ENCODE peak calls at places on chromosomes 13 and 19, in ten cellular contexts. F is fibroblast of lung; I is nucleus accumbens; G is GM23248; K is fibroblast of the aortic adventitia; H is epithelial cell of esophagus; Y is ELF-1; A is fibroblast of pulmonary artery; C is NK-92 treated with Interleukin-12 subunit alpha and Interleukin-12 subunit beta, amount 100 ng/mL, for 24 hours; U is left colon. P is an unnamed sample.

GRCh38 chr19:6677924-6678689 is 8.1 kb upstream of the TNFSF14 start:
- DNase-seq in F (no peak), H (peak), K (no peak), A (peak), I (no peak), G (peak), U (no peak), Y (peak), C (no peak), P (no peak)

GRCh38 chr19:2122251-2122650 is 25.5 kb downstream of the IZUMO4 start:
- DNase-seq in K (no peak), C (no peak), F (no peak), A (no peak), I (no peak), H (no peak), Y (no peak), G (no peak), U (no peak), P (no peak)

GRCh38 chr19:48480151-48480475 is 10.9 kb downstream of the CYTH2 start:
- DNase-seq in K (peak), I (no peak), F (no peak), U (peak), G (peak), H (peak), C (no peak), Y (peak), A (no peak), P (no peak)

GRCh38 chr19:34645551-34645950 is 31.4 kb downstream of the SCGB2B2 start:
- DNase-seq in H (no peak), I (no peak), C (no peak), A (no peak), G (no peak), U (no peak), Y (no peak), F (no peak), K (no peak), P (no peak)

GRCh38 chr13:27182844-27183497 is 11.4 kb upstream of the USP12 start:
- DNase-seq in A (peak), I (no peak), Y (peak), U (no peak), K (peak), F (peak), C (no peak), G (peak), H (peak), P (no peak)

GRCh38 chr19:45079063-45079910 is at the start of gene GEMIN7:
- DNase-seq in F (peak), Y (peak), U (peak), I (peak), G (peak), C (peak), K (peak), H (peak), A (peak), P (peak)

GRCh38 chr13:51065372-51066090 is 45.5 kb downstream of the C13orf42 start:
- DNase-seq in Y (no peak), F (no peak), C (no peak), U (no peak), K (no peak), I (no peak), G (no peak), H (no peak), A (no peak), P (no peak)

GRCh38 chr19:23981863-23982262 is 67.2 kb downstream of the ZNF726 start:
- DNase-seq in F (no peak), K (no peak), C (no peak), I (no peak), G (no peak), A (no peak), Y (no peak), H (no peak), U (no peak), P (no peak)

GRCh38 chr13:110991991-110992508 is 77.2 kb upstream of the ANKRD10 start:
- DNase-seq in Y (no peak), G (no peak), H (no peak), I (no peak), C (no peak), F (no peak), U (no peak), K (no peak), A (no peak), P (no peak)

GRCh38 chr19:39157275-39157996 is 31.9 kb downstream of the PAK4 start:
- DNase-seq in K (peak), G (no peak), U (no peak), I (no peak), A (no peak), C (no peak), Y (no peak), F (peak), H (no peak), P (no peak)

GRCh38 chr19:18848860-18849661 is 17.3 kb downstream of the UPF1 start:
- DNase-seq in A (peak), I (no peak), U (no peak), F (no peak), H (peak), Y (no peak), C (no peak), K (peak), G (peak), P (no peak)

P was measured in NCI-H1930.